ENCODE peak calls at places on chromosomes 16 and 17, in seven cellular contexts. One of them, this sample, is unnamed.

GRCh38 chr17:75927286-75927922 is 13.4 kb downstream of the FBF1 start:
- DNase-seq in psoas muscle: no peak
- DNase-seq in A549: peak
- DNase-seq in astrocyte: no peak
- DNase-seq in DND-41: no peak
- DNase-seq in IMR-90: no peak
- DNase-seq in heart left ventricle: no peak
- DNase-seq in this sample: peak

GRCh38 chr16:50151744-50152143 is 1.4 kb upstream of the TENT4B start:
- DNase-seq in psoas muscle: no peak
- DNase-seq in A549: no peak
- DNase-seq in astrocyte: no peak
- DNase-seq in DND-41: no peak
- DNase-seq in IMR-90: no peak
- DNase-seq in heart left ventricle: no peak
- DNase-seq in this sample: no peak

GRCh38 chr17:43536236-43537088 is 9.7 kb downstream of the ETV4 start:
- DNase-seq in psoas muscle: no peak
- DNase-seq in A549: no peak
- DNase-seq in astrocyte: peak
- DNase-seq in DND-41: no peak
- DNase-seq in IMR-90: peak
- DNase-seq in heart left ventricle: no peak
- DNase-seq in this sample: peak

GRCh38 chr17:76686538-76687277 is 24.1 kb downstream of the MXRA7 start:
- DNase-seq in psoas muscle: no peak
- DNase-seq in A549: no peak
- DNase-seq in astrocyte: no peak
- DNase-seq in DND-41: no peak
- DNase-seq in IMR-90: no peak
- DNase-seq in heart left ventricle: no peak
- DNase-seq in this sample: no peak

GRCh38 chr17:8140058-8140412 is 12.2 kb downstream of the PER1 start:
- DNase-seq in psoas muscle: peak
- DNase-seq in A549: no peak
- DNase-seq in astrocyte: no peak
- DNase-seq in DND-41: no peak
- DNase-seq in IMR-90: no peak
- DNase-seq in heart left ventricle: no peak
- DNase-seq in this sample: no peak

GRCh38 chr17:76154292-76154691 is 13.2 kb upstream of the FOXJ1 start:
- DNase-seq in psoas muscle: no peak
- DNase-seq in A549: no peak
- DNase-seq in astrocyte: no peak
- DNase-seq in DND-41: no peak
- DNase-seq in IMR-90: peak
- DNase-seq in heart left ventricle: no peak
- DNase-seq in this sample: no peak

GRCh38 chr16:27317320-27317719 is 3.5 kb downstream of the IL4R start:
- DNase-seq in psoas muscle: no peak
- DNase-seq in A549: no peak
- DNase-seq in astrocyte: no peak
- DNase-seq in DND-41: no peak
- DNase-seq in IMR-90: no peak
- DNase-seq in heart left ventricle: no peak
- DNase-seq in this sample: peak

GRCh38 chr17:67725232-67726206 is 7.8 kb downstream of the NOL11 start:
- DNase-seq in psoas muscle: no peak
- DNase-seq in A549: no peak
- DNase-seq in astrocyte: no peak
- DNase-seq in DND-41: no peak
- DNase-seq in IMR-90: no peak
- DNase-seq in heart left ventricle: no peak
- DNase-seq in this sample: no peak

GRCh38 chr16:23131436-23131835 is 17.8 kb downstream of the USP31 start:
- DNase-seq in psoas muscle: no peak
- DNase-seq in A549: no peak
- DNase-seq in astrocyte: no peak
- DNase-seq in DND-41: no peak
- DNase-seq in IMR-90: no peak
- DNase-seq in heart left ventricle: no peak
- DNase-seq in this sample: no peak

GRCh38 chr17:77492446-77493237 is 351.9 kb downstream of the SEC14L1 start:
- DNase-seq in psoas muscle: no peak
- DNase-seq in A549: no peak
- DNase-seq in astrocyte: no peak
- DNase-seq in DND-41: no peak
- DNase-seq in IMR-90: no peak
- DNase-seq in heart left ventricle: no peak
- DNase-seq in this sample: no peak

GRCh38 chr17:63479495-63480184 is 2.8 kb downstream of the ACE start:
- DNase-seq in psoas muscle: no peak
- DNase-seq in A549: no peak
- DNase-seq in astrocyte: no peak
- DNase-seq in DND-41: no peak
- DNase-seq in IMR-90: no peak
- DNase-seq in heart left ventricle: no peak
- DNase-seq in this sample: no peak

GRCh38 chr16:67910162-67910561 is 17.1 kb downstream of the PSKH1 start:
- DNase-seq in psoas muscle: no peak
- DNase-seq in A549: no peak
- DNase-seq in astrocyte: no peak
- DNase-seq in DND-41: peak
- DNase-seq in IMR-90: peak
- DNase-seq in heart left ventricle: no peak
- DNase-seq in this sample: peak

GRCh38 chr17:66275651-66276050 is 26.8 kb upstream of the PRKCA start:
- DNase-seq in psoas muscle: no peak
- DNase-seq in A549: peak
- DNase-seq in astrocyte: peak
- DNase-seq in DND-41: no peak
- DNase-seq in IMR-90: peak
- DNase-seq in heart left ventricle: no peak
- DNase-seq in this sample: peak

GRCh38 chr17:29615048-29615385 is 7.7 kb downstream of the CORO6 start:
- DNase-seq in psoas muscle: peak
- DNase-seq in A549: no peak
- DNase-seq in astrocyte: no peak
- DNase-seq in DND-41: peak
- DNase-seq in IMR-90: no peak
- DNase-seq in heart left ventricle: no peak
- DNase-seq in this sample: no peak

GRCh38 chr17:32673964-32674363 is 187.2 kb downstream of the CDK5R1 start:
- DNase-seq in psoas muscle: no peak
- DNase-seq in A549: no peak
- DNase-seq in astrocyte: no peak
- DNase-seq in DND-41: no peak
- DNase-seq in IMR-90: no peak
- DNase-seq in heart left ventricle: no peak
- DNase-seq in this sample: no peak

GRCh38 chr16:24755201-24755874 is 25.9 kb downstream of the TNRC6A start:
- DNase-seq in psoas muscle: no peak
- DNase-seq in A549: no peak
- DNase-seq in astrocyte: no peak
- DNase-seq in DND-41: no peak
- DNase-seq in IMR-90: no peak
- DNase-seq in heart left ventricle: no peak
- DNase-seq in this sample: no peak

GRCh38 chr16:85858984-85859817 is 39.8 kb upstream of the IRF8 start:
- DNase-seq in psoas muscle: no peak
- DNase-seq in A549: no peak
- DNase-seq in astrocyte: no peak
- DNase-seq in DND-41: no peak
- DNase-seq in IMR-90: no peak
- DNase-seq in heart left ventricle: no peak
- DNase-seq in this sample: no peak

DNA sequence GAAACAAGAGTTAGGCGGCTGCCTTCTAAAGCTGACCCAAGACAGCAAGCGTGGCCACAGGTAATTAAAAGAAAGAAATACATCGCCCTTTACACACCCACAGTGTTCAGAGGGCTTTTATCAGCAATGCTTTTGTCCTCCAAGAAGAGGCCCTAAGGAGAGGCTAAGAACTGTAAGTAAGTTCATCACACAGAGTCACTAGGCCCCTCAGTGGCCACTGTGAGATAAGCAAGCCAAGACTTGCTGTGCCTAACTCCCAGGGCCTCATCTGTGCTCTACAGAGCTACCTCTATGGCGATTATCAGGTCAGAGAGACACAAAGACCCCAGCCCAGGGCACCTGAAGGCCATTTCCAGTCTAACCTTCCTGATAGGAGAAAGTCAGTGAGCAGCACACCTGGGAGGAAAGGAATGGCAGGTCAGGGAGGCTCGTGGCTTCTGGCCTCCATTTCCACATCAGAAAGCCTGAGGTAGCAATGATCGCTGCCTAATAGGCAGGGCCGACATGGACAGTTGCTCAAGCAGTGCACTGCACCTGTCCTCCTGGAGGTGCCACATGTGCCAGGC is 545.2 kb upstream of the CDH11 start:
- DNase-seq in psoas muscle: no peak
- DNase-seq in A549: no peak
- DNase-seq in astrocyte: peak
- DNase-seq in DND-41: no peak
- DNase-seq in IMR-90: peak
- DNase-seq in heart left ventricle: no peak
- DNase-seq in this sample: no peak
- TF ChIP-seq CTCF in psoas muscle: no peak
- TF ChIP-seq CTCF in A549: no peak
- TF ChIP-seq CTCF in astrocyte: peak
- TF ChIP-seq CTCF in DND-41: no peak
- TF ChIP-seq CTCF in IMR-90: no peak
- TF ChIP-seq CTCF in heart left ventricle: no peak
- TF ChIP-seq CTCF in this sample: no peak

GRCh38 chr17:27559506-27559931 is 71.5 kb upstream of the LGALS9 start:
- DNase-seq in psoas muscle: peak
- DNase-seq in A549: no peak
- DNase-seq in astrocyte: peak
- DNase-seq in DND-41: no peak
- DNase-seq in IMR-90: peak
- DNase-seq in heart left ventricle: peak
- DNase-seq in this sample: no peak
- H3K4me3 ChIP-seq in psoas muscle: peak
- H3K4me3 ChIP-seq in A549: no peak
- H3K4me3 ChIP-seq in astrocyte: no peak
- H3K4me3 ChIP-seq in DND-41: no peak
- H3K4me3 ChIP-seq in IMR-90: no peak
- H3K4me3 ChIP-seq in heart left ventricle: peak
- H3K4me3 ChIP-seq in this sample: no peak

DNA sequence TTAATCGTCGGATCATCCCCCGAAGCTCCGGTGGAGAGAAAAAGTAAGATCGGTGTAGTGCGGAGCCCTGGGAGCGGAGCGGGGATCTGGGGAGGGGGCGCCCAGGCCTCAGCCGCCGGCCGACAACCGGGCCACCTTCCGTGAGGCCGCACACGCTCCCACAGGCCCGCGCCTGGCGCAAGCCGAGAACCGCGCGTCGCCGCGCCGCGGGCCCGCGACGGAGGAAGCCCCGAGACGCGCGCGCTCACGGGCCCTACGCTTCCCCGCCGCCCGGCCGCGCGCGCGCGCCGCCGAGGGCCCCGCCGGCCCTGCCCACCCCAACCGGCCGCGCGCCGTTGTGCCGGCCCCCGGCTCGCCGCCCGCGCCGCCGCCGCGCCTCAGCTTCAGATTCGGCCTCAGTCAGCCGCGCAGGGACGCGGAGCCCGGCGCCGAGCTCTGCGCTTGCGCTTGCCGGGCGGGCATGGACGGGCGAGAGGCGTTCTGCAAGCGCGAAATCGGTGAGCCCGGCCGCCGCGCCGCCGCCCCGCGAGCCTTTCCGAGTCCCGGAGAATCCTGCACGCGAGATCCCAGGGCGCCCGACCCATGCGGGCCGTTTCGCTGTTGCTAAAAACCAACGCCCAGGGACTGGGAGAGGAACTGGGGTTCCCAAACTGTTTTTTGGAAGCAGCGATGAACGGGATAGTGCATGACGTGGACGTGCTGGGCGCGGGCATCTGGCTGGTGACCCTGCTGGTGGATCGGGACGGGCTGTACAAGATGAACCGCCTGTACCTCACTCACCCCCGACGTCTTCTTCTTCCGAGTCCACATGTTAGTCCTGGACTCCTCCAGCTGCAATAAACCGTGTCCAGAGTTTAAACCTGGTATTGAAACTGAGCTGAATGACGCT is 28.0 kb upstream of the LRRC37A start:
- DNase-seq in psoas muscle: peak
- DNase-seq in A549: peak
- DNase-seq in astrocyte: peak
- DNase-seq in DND-41: peak
- DNase-seq in IMR-90: peak
- DNase-seq in heart left ventricle: peak
- DNase-seq in this sample: peak
- TF ChIP-seq CTCF in psoas muscle: no peak
- TF ChIP-seq CTCF in A549: peak
- TF ChIP-seq CTCF in astrocyte: no peak
- TF ChIP-seq CTCF in DND-41: no peak
- TF ChIP-seq CTCF in IMR-90: no peak
- TF ChIP-seq CTCF in heart left ventricle: no peak
- TF ChIP-seq CTCF in this sample: no peak

DNA sequence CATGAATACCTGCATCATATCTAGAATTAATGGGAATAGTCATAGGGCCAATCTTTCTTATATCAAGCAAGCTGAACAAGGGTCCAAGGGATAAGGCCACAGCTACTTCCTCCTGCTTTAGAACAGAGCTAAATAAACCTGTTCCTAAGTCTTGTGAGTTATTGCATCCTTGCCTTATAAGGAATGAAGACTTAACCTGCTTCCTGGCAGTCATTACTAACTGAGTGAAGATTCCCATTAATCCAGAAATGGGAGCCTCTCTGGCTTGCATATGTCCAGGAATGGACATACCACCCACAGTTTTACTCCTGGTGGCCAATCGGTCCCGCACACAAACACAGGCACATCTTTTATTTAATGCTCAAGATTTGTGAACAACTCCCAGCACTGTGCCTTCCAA is 35.9 kb upstream of the SKAP1 start:
- DNase-seq in psoas muscle: no peak
- DNase-seq in A549: no peak
- DNase-seq in astrocyte: no peak
- DNase-seq in DND-41: no peak
- DNase-seq in IMR-90: no peak
- DNase-seq in heart left ventricle: no peak
- DNase-seq in this sample: no peak
- H3K4me3 ChIP-seq in psoas muscle: no peak
- H3K4me3 ChIP-seq in A549: no peak
- H3K4me3 ChIP-seq in astrocyte: no peak
- H3K4me3 ChIP-seq in DND-41: no peak
- H3K4me3 ChIP-seq in IMR-90: no peak
- H3K4me3 ChIP-seq in heart left ventricle: no peak
- H3K4me3 ChIP-seq in this sample: no peak

This sample was measured in mammary epithelial cell.